ENCODE peak calls at places on chromosome 11, in eight cellular contexts. F is stomach; Y is ovary; G is EH; N is effector CD4-positive, alpha-beta T cell; U is heart left ventricle; R is activated naive CD8-positive, alpha-beta T cell treated with anti-CD3 and anti-CD28 coated beads for 36 hours; Q is BJ. E is an unnamed sample.
A peak's percentile ranks its signal among the peaks of the same experiment; 100 is the strongest.

GRCh38 chr11:124327775-124328174 is 7.8 kb upstream of the OR8D2 start:
- DNase-seq in F (no peak), G (no peak), N (no peak), Q (no peak), Y (no peak), U (no peak), R (no peak), E (no peak)

GRCh38 chr11:88555829-88556202 is 218.3 kb upstream of the CTSC start:
- DNase-seq in N (no peak), G (peak; percentile 88), Q (peak; percentile 86), U (no peak), Y (no peak), F (no peak), R (no peak), E (no peak)

GRCh38 chr11:116262370-116262769 is 510.4 kb downstream of the BUD13 start:
- DNase-seq in Y (no peak), Q (no peak), R (no peak), G (no peak), U (no peak), N (no peak), F (no peak), E (no peak)

GRCh38 chr11:122307480-122308085 is 191.6 kb upstream of the BLID start:
- DNase-seq in U (no peak), F (no peak), Q (no peak), R (no peak), N (no peak), Y (no peak), G (no peak), E (no peak)

GRCh38 chr11:67468056-67468455 is 995 bp downstream of the TMEM134 start:
- DNase-seq in G (no peak), N (no peak), R (peak; percentile 43), Y (peak; percentile 68), F (peak; percentile 96), U (no peak), Q (no peak), E (no peak)

GRCh38 chr11:118620529-118621070 is 13.2 kb downstream of the PHLDB1 start:
- DNase-seq in Q (no peak), G (no peak), U (peak; percentile 75), R (no peak), F (no peak), N (no peak), Y (peak; percentile 37), E (no peak)

GRCh38 chr11:128455766-128456165 is 131.6 kb downstream of the ETS1 start:
- DNase-seq in R (no peak), G (no peak), F (no peak), Y (no peak), U (no peak), Q (no peak), N (no peak), E (no peak)

GRCh38 chr11:44327730-44328691 is 18.1 kb upstream of the ALX4 start:
- DNase-seq in R (no peak), Q (no peak), F (no peak), Y (no peak), G (peak; percentile 20), N (no peak), U (no peak), E (no peak)

GRCh38 chr11:130118165-130118564 is 41.4 kb upstream of the ST14 start:
- DNase-seq in G (no peak), N (no peak), U (no peak), F (no peak), Q (no peak), Y (no peak), R (no peak), E (no peak)

GRCh38 chr11:77397631-77398030 is 76.3 kb downstream of the PAK1 start:
- DNase-seq in N (no peak), U (no peak), G (no peak), F (no peak), R (no peak), Q (no peak), Y (no peak), E (no peak)

GRCh38 chr11:2837651-2838050 is 47.9 kb downstream of the CDKN1C start:
- DNase-seq in G (no peak), Q (no peak), F (no peak), R (no peak), N (no peak), Y (no peak), U (no peak), E (no peak)

GRCh38 chr11:10029386-10030121 is 264.5 kb downstream of the SBF2 start:
- DNase-seq in F (no peak), Y (no peak), Q (no peak), N (no peak), R (no peak), U (no peak), G (peak; percentile 53), E (no peak)

GRCh38 chr11:105838668-105839403 is 183.2 kb downstream of the MSANTD4 start:
- DNase-seq in U (no peak), Q (no peak), F (no peak), N (no peak), Y (no peak), R (no peak), G (peak; percentile 16), E (no peak)

GRCh38 chr11:11422291-11423128 is 69.5 kb upstream of the CSNK2A3 start:
- DNase-seq in Y (no peak), F (peak; percentile 43), Q (no peak), U (no peak), N (no peak), G (no peak), R (no peak), E (no peak)

GRCh38 chr11:6703247-6704063 is 20.3 kb upstream of the MRPL17 start:
- DNase-seq in Y (no peak), Q (no peak), R (no peak), N (no peak), F (peak; percentile 42), U (peak; percentile 64), G (peak; percentile 85), E (no peak)

GRCh38 chr11:1889941-1890855 is 1.5 kb downstream of the PRR33 start:
- DNase-seq in U (no peak), R (peak; percentile 54), N (no peak), Y (peak; percentile 19), F (no peak), G (no peak), Q (no peak), E (no peak)

GRCh38 chr11:61621917-61622585 is 41.2 kb upstream of the SYT7 start:
- DNase-seq in N (no peak), F (no peak), U (no peak), Y (no peak), G (no peak), Q (no peak), R (no peak), E (no peak)

GRCh38 chr11:111483431-111483830 is 28.8 kb downstream of the BTG4 start:
- DNase-seq in U (no peak), N (no peak), G (no peak), Y (no peak), F (no peak), R (no peak), Q (no peak), E (no peak)

GRCh38 chr11:99979052-99979451 is 708.0 kb upstream of the ARHGAP42 start:
- DNase-seq in R (no peak), Y (no peak), Q (no peak), U (no peak), G (no peak), F (no peak), N (no peak), E (no peak)

GRCh38 chr11:66892926-66893325 is 36.1 kb downstream of the LRFN4 start:
- DNase-seq in Y (no peak), G (no peak), F (no peak), R (no peak), Q (no peak), N (no peak), U (no peak), E (no peak)

GRCh38 chr11:97745515-97746050 is 1275.2 kb upstream of the CNTN5 start:
- DNase-seq in F (no peak), U (no peak), G (no peak), N (no peak), R (no peak), Q (no peak), Y (no peak), E (no peak)

GRCh38 chr11:1310772-1311468 is 1.5 kb upstream of the TOLLIP start:
- DNase-seq in Q (no peak), U (no peak), F (no peak), G (no peak), N (peak; percentile 31), Y (no peak), R (peak; percentile 71), E (no peak)

GRCh38 chr11:11982975-11983374 is 25.5 kb downstream of the DKK3 start:
- DNase-seq in Y (no peak), F (no peak), G (peak; percentile 78), N (no peak), U (no peak), Q (peak; percentile 51), R (no peak), E (no peak)

GRCh38 chr11:18280438-18281046 is 14.5 kb downstream of the SAA1 start:
- DNase-seq in N (no peak), R (no peak), U (no peak), G (no peak), Q (no peak), Y (no peak), F (no peak), E (no peak)

GRCh38 chr11:91243065-91243464 is 981.6 kb upstream of the FAT3 start:
- DNase-seq in R (no peak), Q (no peak), G (peak; percentile 21), N (no peak), F (no peak), Y (no peak), U (no peak), E (no peak)

GRCh38 chr11:29937526-29937925 is 79.3 kb downstream of the KCNA4 start:
- DNase-seq in N (no peak), U (no peak), R (no peak), G (no peak), F (no peak), Y (no peak), Q (no peak), E (no peak)

GRCh38 chr11:86735462-86736302 is 63.3 kb upstream of the ME3 start:
- DNase-seq in U (no peak), Y (no peak), G (peak; percentile 91), F (no peak), N (no peak), Q (no peak), R (no peak), E (no peak)

GRCh38 chr11:56089697-56090096 is 3.4 kb upstream of the OR8I2 start:
- DNase-seq in Q (no peak), U (no peak), Y (no peak), N (no peak), F (no peak), G (no peak), R (no peak), E (no peak)

E was measured in pulmonary artery endothelial cell.